ENCODE peak calls at places on chromosomes 12 and 14, in four cellular contexts. N is H1, A is K562, C is SK-N-SH. W is an unnamed sample.

GRCh38 chr12:48556631-48557030 is 13.2 kb downstream of the LALBA start:
- DNase-seq in N (no peak), A (no peak), C (no peak), W (no peak)

GRCh38 chr14:77303417-77304156 is 17.1 kb downstream of the POMT2 start:
- DNase-seq in N (no peak), A (peak), C (no peak), W (no peak)

GRCh38 chr12:29073631-29074239 is 75.3 kb upstream of the FAR2 start:
- DNase-seq in N (no peak), A (peak), C (peak), W (no peak)

GRCh38 chr14:97920201-97920600 is 1123.0 kb downstream of the VRK1 start:
- DNase-seq in N (no peak), A (no peak), C (no peak), W (no peak)

GRCh38 chr12:48883305-48884171 is 17.9 kb upstream of the RND1 start:
- DNase-seq in N (no peak), A (no peak), C (peak), W (no peak)

GRCh38 chr12:79006306-79006705 is 141.7 kb downstream of the SYT1 start:
- DNase-seq in N (no peak), A (no peak), C (no peak), W (no peak)

GRCh38 chr12:49937639-49938300 is 12.8 kb upstream of the AQP2 start:
- DNase-seq in N (no peak), A (no peak), C (no peak), W (no peak)

GRCh38 chr12:30953257-30953656 is 26.7 kb downstream of the TSPAN11 start:
- DNase-seq in N (no peak), A (no peak), C (no peak), W (no peak)

GRCh38 chr12:54549774-54550451 is 512 bp downstream of the PDE1B start:
- DNase-seq in N (no peak), A (no peak), C (no peak), W (no peak)

GRCh38 chr12:104669057-104669770 is 212.5 kb downstream of the CHST11 start:
- DNase-seq in N (no peak), A (peak), C (peak), W (no peak)

GRCh38 chr12:19129121-19129485 is 430 bp upstream of the PLEKHA5 start:
- DNase-seq in N (no peak), A (no peak), C (no peak), W (no peak)

GRCh38 chr12:89067436-89067835 is 284.9 kb downstream of the DUSP6 start:
- DNase-seq in N (no peak), A (no peak), C (no peak), W (no peak)

GRCh38 chr14:55448146-55448614 is 7.8 kb upstream of the TBPL2 start:
- DNase-seq in N (no peak), A (peak), C (no peak), W (no peak)

GRCh38 chr14:24238123-24238522 is 4.3 kb downstream of the TINF2 start:
- DNase-seq in N (no peak), A (no peak), C (no peak), W (no peak)

GRCh38 chr12:114339626-114340025 is 66.3 kb downstream of the TBX5 start:
- DNase-seq in N (no peak), A (no peak), C (no peak), W (no peak)

DNA sequence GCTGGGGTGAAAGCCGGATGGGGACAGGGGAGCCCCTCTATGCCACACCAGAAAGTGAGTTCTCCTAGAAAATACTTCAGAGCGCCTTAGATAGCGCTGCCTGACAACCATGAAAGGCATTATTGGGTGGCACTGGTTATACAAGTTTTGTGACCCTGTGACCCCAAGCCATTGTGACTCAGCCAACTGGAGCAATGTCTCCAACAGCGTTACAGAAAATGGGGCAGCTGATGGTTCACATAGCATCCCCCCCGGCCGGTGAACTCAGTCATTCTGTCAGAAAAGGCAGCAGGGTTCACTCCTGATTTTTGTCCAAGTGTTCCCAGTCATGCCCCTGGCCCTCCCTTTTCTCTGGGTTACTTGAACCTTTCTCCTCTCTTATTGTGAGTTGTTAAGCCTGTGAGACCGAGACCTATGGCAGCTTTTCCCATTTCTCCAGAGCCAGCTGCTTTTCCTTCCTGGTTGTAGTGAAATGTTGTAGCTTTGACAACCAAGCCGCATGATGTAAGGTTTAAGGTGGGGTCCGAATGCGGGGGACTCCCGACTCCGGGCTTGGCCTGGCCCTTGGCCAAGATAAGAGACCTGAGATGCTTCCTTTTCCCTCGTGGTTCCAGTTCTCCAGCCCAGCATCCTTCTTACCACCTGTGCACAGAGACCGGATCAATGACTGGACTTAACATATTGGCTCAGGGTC is 22.0 kb downstream of the CD9 start:
- DNase-seq in N (no peak), A (no peak), C (no peak), W (no peak)
- TF ChIP-seq NRF1 in N (no peak), A (no peak), C (no peak), W (no peak)

GRCh38 chr14:32166029-32166428 is 35.8 kb upstream of the RNU6-7 start:
- DNase-seq in N (no peak), A (no peak), C (no peak), W (no peak)

GRCh38 chr14:32166924-32167323 is 34.9 kb upstream of the RNU6-7 start:
- DNase-seq in N (no peak), A (no peak), C (no peak), W (no peak)

GRCh38 chr14:32167907-32168306 is 33.9 kb upstream of the RNU6-7 start:
- DNase-seq in N (no peak), A (no peak), C (no peak), W (no peak)

DNA sequence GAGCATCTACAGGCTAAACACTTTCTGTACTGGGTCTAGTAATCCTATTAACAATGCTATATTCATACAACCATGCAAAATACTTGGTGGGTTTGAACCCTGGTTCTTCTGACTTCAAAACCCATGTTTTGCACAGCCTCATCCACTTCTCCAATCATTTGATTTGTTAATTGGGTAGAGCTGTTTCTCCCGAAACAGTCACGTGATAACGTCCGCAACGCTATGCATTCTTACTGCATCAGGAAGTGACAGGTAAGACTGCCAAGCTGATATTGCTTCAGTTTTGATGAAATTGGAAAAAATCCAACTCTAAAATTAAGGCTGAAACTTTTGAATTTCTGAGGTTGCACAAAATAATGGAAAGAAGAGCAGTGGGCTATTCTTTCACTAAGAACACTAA is 30.4 kb upstream of the RNU6-7 start:
- DNase-seq in N (no peak), A (no peak), C (no peak), W (no peak)
- TF ChIP-seq NRF1 in N (no peak), A (no peak), C (no peak), W (no peak)

DNA sequence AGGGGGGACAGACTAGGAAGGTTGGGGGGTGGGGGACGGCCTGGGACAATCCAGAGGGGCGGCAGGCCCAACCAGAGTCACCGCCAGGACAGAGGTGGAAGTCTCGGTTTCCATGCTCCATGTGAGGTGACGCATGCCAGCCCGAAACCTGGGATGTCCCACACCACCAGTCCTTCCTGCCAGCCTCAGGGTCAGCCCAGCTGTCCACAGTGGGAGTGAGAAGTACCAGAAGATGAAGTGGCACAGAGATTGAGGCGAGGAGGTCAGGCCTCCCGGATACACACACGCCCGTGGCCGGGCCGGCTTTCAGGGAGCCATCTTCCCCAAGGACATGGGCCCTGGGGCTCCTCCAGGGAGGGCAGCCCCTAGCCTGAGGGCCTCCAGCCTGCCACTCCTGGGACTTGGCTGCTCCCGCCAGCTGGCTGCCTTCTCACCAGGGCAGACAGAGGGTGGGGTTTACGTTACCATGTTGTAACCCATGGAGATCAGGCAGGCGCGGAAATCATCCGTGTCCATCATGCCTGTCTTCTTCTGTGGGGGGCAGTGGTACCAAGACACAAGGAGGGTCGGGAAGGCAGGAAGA is 85.2 kb upstream of the ZFP36L1 start:
- DNase-seq in N (no peak), A (no peak), C (no peak), W (no peak)
- TF ChIP-seq NRF1 in N (no peak), A (no peak), C (no peak), W (no peak)

DNA sequence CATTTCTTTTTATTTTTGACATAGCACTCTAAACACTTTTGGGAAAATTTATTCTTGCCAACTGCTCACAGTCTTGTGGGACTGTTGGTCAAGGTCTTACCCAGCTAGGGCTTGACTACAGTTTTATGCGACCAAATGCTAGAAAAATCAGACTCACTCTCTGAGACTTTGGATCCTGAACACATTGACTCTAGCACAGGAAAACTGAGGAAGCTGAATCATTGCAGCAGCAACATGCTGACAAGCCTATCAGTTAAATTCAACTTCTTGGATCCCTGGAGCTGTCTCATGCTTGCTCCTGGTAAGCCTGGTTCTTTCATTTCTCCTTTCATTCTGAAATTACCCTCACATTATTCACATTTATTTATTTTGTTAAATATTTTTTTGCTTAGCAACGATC is 120.7 kb upstream of the TMTC2 start:
- DNase-seq in N (no peak), A (no peak), C (no peak), W (no peak)
- TF ChIP-seq NRF1 in N (no peak), A (no peak), C (no peak), W (no peak)

DNA sequence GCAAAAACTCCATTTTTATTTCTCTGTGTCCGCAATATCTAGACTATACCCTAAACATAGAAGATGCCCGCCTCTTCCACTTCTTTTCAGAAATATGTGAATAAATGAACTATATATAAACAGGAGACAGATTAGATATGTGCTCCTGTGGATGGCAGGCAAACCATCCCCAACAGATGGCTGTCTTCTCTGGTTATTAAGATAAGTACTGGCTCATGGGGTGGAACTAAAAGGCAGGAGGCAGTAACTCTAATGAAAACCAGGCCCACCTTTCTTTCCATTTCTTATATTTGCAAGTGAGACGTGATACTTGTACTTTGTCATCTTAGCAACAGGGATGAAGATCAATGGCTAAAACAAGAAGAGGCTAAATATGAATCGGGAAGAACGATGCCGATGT is 20.2 kb downstream of the E2F7 start:
- DNase-seq in N (no peak), A (no peak), C (peak), W (no peak)
- TF ChIP-seq NRF1 in N (no peak), A (no peak), C (no peak), W (no peak)

W was measured in GM12878.